ENCODE peak calls at places on chromosomes 1 and 21, in six cellular contexts. A, M, B, Y, T and O are unnamed samples.

GRCh38 chr1:230142608-230143209 is 75.7 kb downstream of the GALNT2 start:
- DNase-seq in A (no peak), M (peak; percentile 51), B (no peak), Y (no peak), T (no peak), O (no peak)

GRCh38 chr1:24898909-24899439 is 31.1 kb downstream of the RUNX3 start:
- DNase-seq in A (no peak), M (no peak), B (no peak), Y (no peak), T (no peak), O (no peak)

GRCh38 chr1:20380616-20381035 is 90.0 kb downstream of the VWA5B1 start:
- DNase-seq in A (peak; percentile 88), M (peak; percentile 95), B (peak; percentile 28), Y (no peak), T (peak; percentile 23), O (no peak)

GRCh38 chr1:9270290-9270900 is 22.3 kb upstream of the SPSB1 start:
- DNase-seq in A (no peak), M (no peak), B (no peak), Y (no peak), T (no peak), O (no peak)

GRCh38 chr1:207964195-207964966 is 53.5 kb upstream of the CD34 start:
- DNase-seq in A (no peak), M (peak; percentile 53), B (no peak), Y (no peak), T (no peak), O (no peak)

GRCh38 chr1:34977210-34977471 is 8.0 kb downstream of the TMEM35B start:
- DNase-seq in A (no peak), M (no peak), B (no peak), Y (no peak), T (no peak), O (no peak)

GRCh38 chr1:69258842-69259241 is 308.9 kb upstream of the LRRC7 start:
- DNase-seq in A (no peak), M (no peak), B (peak; percentile 29), Y (no peak), T (no peak), O (no peak)

GRCh38 chr1:219965285-219965684 is 36.9 kb upstream of the SLC30A10 start:
- DNase-seq in A (no peak), M (no peak), B (no peak), Y (no peak), T (no peak), O (no peak)

GRCh38 chr1:22944656-22945055 is 28.0 kb downstream of the LACTBL1 start:
- DNase-seq in A (no peak), M (no peak), B (no peak), Y (no peak), T (no peak), O (no peak)

GRCh38 chr1:56617141-56617540 is 28.0 kb upstream of the PRKAA2 start:
- DNase-seq in A (peak; percentile 71), M (peak; percentile 12), B (no peak), Y (no peak), T (no peak), O (no peak)

GRCh38 chr1:110188116-110188618 is 21.9 kb upstream of the KCNC4 start:
- DNase-seq in A (no peak), M (no peak), B (no peak), Y (no peak), T (no peak), O (peak; percentile 83)

GRCh38 chr1:50841791-50842387 is 118.2 kb downstream of the FAF1 start:
- DNase-seq in A (peak; percentile 33), M (peak; percentile 68), B (no peak), Y (no peak), T (no peak), O (no peak)

GRCh38 chr1:30001452-30002039 is 721.8 kb downstream of the MATN1 start:
- DNase-seq in A (no peak), M (no peak), B (no peak), Y (no peak), T (no peak), O (no peak)

GRCh38 chr1:160398823-160399222 is 1.5 kb upstream of the VANGL2 start:
- DNase-seq in A (no peak), M (no peak), B (peak; percentile 3), Y (no peak), T (no peak), O (no peak)

GRCh38 chr1:53949651-53950050 is 3.5 kb downstream of the LRRC42 start:
- DNase-seq in A (no peak), M (no peak), B (no peak), Y (peak; percentile 27), T (no peak), O (no peak)

GRCh38 chr21:46549650-46550049 is 55.2 kb downstream of the S100B start:
- DNase-seq in A (no peak), M (no peak), B (no peak), Y (no peak), T (no peak), O (no peak)

GRCh38 chr21:29245104-29245643 is 53.5 kb upstream of the BACH1 start:
- DNase-seq in A (no peak), M (no peak), B (no peak), Y (no peak), T (no peak), O (no peak)

GRCh38 chr1:43358121-43358745 is 548 bp upstream of the CDC20 start:
- DNase-seq in A (peak; percentile 47), M (peak; percentile 41), B (peak; percentile 57), Y (peak; percentile 82), T (peak; percentile 49), O (peak; percentile 49)
- TF ChIP-seq CTCF in A (peak; percentile 46), M (peak; percentile 24), B (peak; percentile 51), Y (peak; percentile 76), T (peak; percentile 67), O (peak; percentile 64)

DNA sequence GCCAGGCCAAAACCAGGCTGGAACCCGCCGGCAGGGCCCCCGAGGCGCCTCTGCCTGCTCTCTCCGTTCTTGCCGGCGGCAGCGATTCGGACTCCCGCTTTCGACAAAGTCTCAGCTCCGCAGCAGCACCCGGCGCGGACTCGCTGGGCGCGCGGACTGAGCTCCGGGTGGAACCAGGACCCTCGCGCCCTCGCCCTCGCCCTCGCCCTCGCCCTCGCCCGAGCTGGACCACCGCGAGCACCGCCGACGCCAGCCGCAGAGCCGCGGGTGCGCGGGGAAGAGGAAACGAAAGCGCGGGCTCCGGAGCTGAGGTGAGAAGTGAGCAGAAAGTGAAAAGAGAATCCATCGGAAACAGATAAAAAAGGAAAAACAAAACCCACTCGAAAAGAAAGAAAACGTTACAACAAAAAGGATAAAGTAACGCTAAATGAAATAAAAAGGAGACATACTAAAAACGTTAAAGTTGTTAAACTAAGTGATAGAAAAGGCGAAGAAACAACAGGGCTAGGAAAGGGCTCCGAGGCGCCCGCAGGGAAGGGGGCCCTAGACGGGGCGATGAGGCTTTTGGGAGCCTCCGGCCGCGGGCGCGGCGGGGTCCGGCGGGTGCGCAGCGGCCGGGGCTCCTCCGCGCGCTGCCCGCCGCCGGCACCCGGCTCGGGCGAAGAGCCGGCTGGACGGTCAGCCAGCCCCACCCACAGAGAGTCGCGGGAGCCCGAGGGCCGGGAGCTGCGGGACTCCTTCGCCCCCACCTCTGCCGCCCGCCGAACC is 64.8 kb downstream of the MEF2D start:
- DNase-seq in A (peak; percentile 22), M (no peak), B (no peak), Y (no peak), T (no peak), O (no peak)
- H2AFZ ChIP-seq in A (no peak overlapping the region), M (peak overlapping the region; percentile 24), B (peak overlapping the region; percentile 76), Y (peak overlapping the region; percentile 89), T (no peak overlapping the region), O (no peak overlapping the region)

DNA sequence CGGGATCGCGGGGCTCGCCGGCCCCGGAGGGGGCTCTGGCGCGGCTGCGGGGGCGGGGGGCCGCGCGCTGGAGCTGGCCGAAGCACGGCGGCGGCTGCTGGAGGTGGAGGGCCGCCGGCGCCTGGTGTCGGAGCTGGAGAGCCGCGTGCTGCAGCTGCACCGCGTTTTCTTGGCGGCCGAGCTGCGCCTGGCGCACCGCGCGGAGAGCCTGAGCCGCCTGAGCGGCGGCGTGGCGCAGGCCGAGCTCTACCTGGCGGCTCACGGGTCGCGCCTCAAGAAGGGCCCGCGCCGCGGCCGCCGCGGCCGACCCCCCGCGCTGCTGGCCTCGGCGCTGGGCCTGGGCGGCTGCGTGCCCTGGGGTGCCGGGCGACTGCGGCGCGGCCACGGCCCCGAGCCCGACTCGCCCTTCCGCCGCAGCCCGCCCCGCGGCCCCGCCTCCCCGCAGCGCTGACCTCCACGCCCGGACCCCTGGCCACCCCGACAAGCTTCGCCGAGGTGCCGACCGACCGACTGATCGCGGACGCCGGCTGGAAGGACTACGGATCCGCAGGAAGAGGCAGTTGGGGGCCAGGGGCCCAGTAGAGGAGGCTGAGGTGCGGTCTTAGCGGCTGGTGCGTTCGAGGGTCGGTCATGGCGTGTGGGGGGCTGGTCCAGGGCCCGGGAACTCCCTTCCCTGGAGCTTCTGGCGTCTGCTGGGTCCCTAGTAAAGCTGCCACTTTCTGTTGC is 691 bp downstream of the TRNP1 start:
- DNase-seq in A (no peak), M (no peak), B (peak; percentile 68), Y (peak; percentile 35), T (no peak), O (no peak)
- TF ChIP-seq EZH2 in A (no peak), M (no peak), B (no peak), Y (no peak), T (no peak), O (no peak)

GRCh38 chr1:162736184-162736583 is 54.3 kb upstream of the HSD17B7 start:
- DNase-seq in A (no peak), M (no peak), B (no peak), Y (no peak), T (no peak), O (no peak)

GRCh38 chr1:162733336-162733590 is 57.2 kb upstream of the HSD17B7 start:
- DNase-seq in A (no peak), M (no peak), B (no peak), Y (no peak), T (no peak), O (no peak)

GRCh38 chr1:162734047-162734446 is 56.5 kb upstream of the HSD17B7 start:
- DNase-seq in A (no peak), M (no peak), B (no peak), Y (no peak), T (no peak), O (no peak)

GRCh38 chr1:162732566-162733335 is 57.8 kb upstream of the HSD17B7 start:
- DNase-seq in A (peak; percentile 63), M (no peak), B (no peak), Y (no peak), T (no peak), O (no peak)

GRCh38 chr1:162736633-162737067 is 53.9 kb upstream of the HSD17B7 start:
- DNase-seq in A (no peak), M (no peak), B (no peak), Y (no peak), T (no peak), O (no peak)
- TF ChIP-seq CTCF in A (no peak), M (no peak), B (no peak), Y (no peak), T (no peak), O (no peak)

DNA sequence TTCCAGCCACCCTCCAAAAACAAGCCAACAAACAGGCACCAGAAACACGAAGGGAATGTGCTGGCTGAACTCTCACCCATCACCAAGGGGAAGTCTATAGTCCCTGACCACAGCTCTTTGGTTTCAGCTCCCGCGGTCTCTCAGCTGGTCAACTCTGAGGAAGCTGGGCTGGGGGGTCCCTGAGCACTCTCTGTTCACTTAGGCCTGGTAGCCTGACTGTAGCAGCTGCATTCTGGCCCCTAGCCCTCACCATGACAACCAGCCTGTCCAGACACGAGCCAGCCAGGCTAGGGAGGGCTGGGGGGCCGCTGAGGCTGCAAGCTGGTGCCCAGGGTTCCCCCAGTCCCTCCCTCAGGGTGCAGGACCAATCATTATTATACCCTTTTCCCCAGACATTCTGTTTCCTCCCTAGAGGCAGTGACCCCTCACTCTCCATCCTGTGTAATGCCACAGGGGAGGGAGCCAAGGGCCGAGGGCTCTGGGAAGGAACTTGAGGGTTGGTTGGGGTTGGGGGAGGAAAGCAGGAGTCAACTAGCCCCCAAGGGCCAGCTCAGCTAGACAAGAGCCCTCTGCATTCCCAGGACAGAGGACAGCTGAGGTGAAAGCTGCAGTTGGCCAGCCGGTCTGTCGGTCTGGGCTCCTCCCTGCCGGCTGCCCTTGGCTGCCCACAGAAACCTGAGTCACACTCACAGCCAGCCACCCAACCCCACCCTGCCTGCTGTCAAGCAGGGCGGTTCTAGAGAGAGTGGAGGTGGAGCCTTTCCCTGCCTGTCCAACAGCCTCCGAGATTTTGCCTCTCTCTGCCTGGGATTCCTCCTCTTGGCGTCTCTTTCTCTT is 1.2 kb upstream of the TRAPPC3 start:
- DNase-seq in A (peak; percentile 91), M (peak; percentile 94), B (peak; percentile 97), Y (peak; percentile 93), T (peak; percentile 85), O (peak; percentile 97)
- H2AFZ ChIP-seq in A (no peak overlapping the region), M (peak overlapping the region; percentile 26), B (peak overlapping the region; percentile 41), Y (peak overlapping the region; percentile 80), T (peak overlapping the region; percentile 53), O (peak overlapping the region; percentile 58)